ENCODE peak calls at places on chromosome 17, in four cellular contexts. One of them, this sample, is unnamed.

GRCh38 chr17:32491371-32492280 is 4.8 kb downstream of the CDK5R1 start:
- DNase-seq in WTC11: no peak
- DNase-seq in A549: no peak
- DNase-seq in HepG2: no peak
- DNase-seq in this sample: no peak

GRCh38 chr17:76278952-76279741 is 14.0 kb downstream of the UBALD2 start:
- DNase-seq in A549: peak; percentile 96
- DNase-seq in HepG2: peak; percentile 74
- DNase-seq in WTC11: peak; percentile 94
- DNase-seq in this sample: peak; percentile 70

GRCh38 chr17:265726-266125 is 84.3 kb upstream of the DOC2B start:
- DNase-seq in A549: no peak
- DNase-seq in HepG2: no peak
- DNase-seq in WTC11: no peak
- DNase-seq in this sample: no peak

GRCh38 chr17:83199500-83200201 is 120.2 kb downstream of the METRNL start:
- DNase-seq in HepG2: no peak
- DNase-seq in A549: no peak
- DNase-seq in WTC11: peak; percentile 2
- DNase-seq in this sample: no peak

GRCh38 chr17:32960815-32961214 is 30.8 kb upstream of the SPACA3 start:
- DNase-seq in HepG2: no peak
- DNase-seq in A549: no peak
- DNase-seq in WTC11: no peak
- DNase-seq in this sample: no peak

GRCh38 chr17:49365667-49366066 is 3.6 kb upstream of the ZNF652 start:
- DNase-seq in A549: peak; percentile 66
- DNase-seq in HepG2: peak; percentile 56
- DNase-seq in WTC11: peak; percentile 52
- DNase-seq in this sample: no peak

GRCh38 chr17:45144199-45145034 is 3.9 kb upstream of the HEXIM1 start:
- DNase-seq in WTC11: peak; percentile 56
- DNase-seq in HepG2: no peak
- DNase-seq in A549: no peak
- DNase-seq in this sample: no peak

GRCh38 chr17:44353656-44354331 is 8.7 kb downstream of the GRN start:
- DNase-seq in HepG2: no peak
- DNase-seq in WTC11: peak; percentile 54
- DNase-seq in A549: no peak
- DNase-seq in this sample: no peak

GRCh38 chr17:68491864-68492263 is 20.4 kb upstream of the PRKAR1A start:
- DNase-seq in WTC11: no peak
- DNase-seq in A549: no peak
- DNase-seq in HepG2: no peak
- DNase-seq in this sample: no peak

GRCh38 chr17:68489919-68490318 is 22.3 kb upstream of the PRKAR1A start:
- DNase-seq in WTC11: no peak
- DNase-seq in HepG2: no peak
- DNase-seq in A549: no peak
- DNase-seq in this sample: no peak

GRCh38 chr17:68495081-68495480 is 17.1 kb upstream of the PRKAR1A start:
- DNase-seq in HepG2: no peak
- DNase-seq in A549: no peak
- DNase-seq in WTC11: no peak
- DNase-seq in this sample: no peak

DNA sequence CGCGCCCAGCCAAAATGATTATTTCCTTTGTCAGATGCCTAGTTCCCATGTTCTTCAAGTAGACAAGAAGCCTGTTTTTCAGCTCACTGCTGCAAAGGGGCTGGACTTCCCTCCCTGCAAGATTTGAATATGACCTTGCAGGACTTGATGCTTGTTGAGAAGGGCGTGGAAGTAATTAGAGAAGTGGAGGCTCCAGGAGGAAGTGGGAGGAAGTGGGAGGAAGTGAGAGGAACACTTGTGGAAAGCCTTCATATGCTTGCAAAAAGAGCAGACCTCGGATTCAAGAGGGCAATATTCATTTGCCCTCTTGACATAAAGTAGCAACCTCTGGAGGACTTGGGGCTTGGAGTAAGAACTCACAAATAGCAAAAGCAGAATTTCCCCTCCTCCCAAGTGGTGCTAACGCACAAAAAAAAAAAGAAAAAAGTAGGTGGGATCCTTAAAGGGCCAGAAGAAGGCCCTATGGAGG is 20.8 kb upstream of the PRKAR1A start:
- DNase-seq in HepG2: no peak
- DNase-seq in WTC11: no peak
- DNase-seq in A549: no peak
- DNase-seq in this sample: no peak
- TF ChIP-seq JUN in HepG2: no peak
- TF ChIP-seq JUN in WTC11: no peak
- TF ChIP-seq JUN in A549: no peak
- TF ChIP-seq JUN in this sample: no peak

GRCh38 chr17:17682293-17682736 is 1.1 kb downstream of the RAI1 start:
- DNase-seq in HepG2: no peak
- DNase-seq in WTC11: no peak
- DNase-seq in A549: peak; percentile 50
- DNase-seq in this sample: peak; percentile 19
- TF ChIP-seq JUN in HepG2: no peak
- TF ChIP-seq JUN in WTC11: no peak
- TF ChIP-seq JUN in A549: no peak
- TF ChIP-seq JUN in this sample: no peak

DNA sequence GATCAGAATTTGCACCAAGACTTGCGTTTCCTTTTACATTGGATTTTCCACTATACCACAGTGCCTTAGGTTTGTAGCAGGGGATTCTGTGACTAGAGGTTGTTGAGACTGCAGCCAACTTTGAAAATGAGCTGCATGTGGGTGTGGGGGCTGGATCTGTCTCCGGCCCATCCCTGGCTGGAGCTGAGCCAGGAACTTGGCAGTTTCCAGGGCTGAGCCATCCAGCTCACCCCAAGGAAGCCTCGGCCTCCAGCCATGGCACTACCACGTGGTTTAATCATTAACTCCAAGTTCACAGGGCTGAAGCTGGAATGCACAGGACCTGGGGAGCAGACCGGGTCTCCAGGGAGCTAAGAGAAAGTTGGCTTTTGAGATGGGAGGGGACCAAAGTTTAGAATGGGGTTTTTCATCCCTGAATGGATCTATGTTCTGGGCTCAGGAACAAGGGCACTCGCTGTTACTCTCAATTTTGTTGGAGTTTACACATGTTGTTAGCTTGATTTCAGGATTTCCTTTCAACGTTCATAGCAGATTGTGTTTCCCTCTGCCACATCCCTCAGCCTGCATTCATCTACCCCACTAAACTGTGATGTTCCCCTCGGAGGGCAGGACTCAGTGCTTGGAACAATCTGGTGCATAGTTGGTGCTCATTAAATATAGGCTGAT is 42.3 kb upstream of the HNF1B start:
- DNase-seq in A549: peak; percentile 95
- DNase-seq in WTC11: no peak
- DNase-seq in HepG2: peak; percentile 86
- DNase-seq in this sample: no peak
- TF ChIP-seq JUN in A549: no peak
- TF ChIP-seq JUN in WTC11: no peak
- TF ChIP-seq JUN in HepG2: no peak
- TF ChIP-seq JUN in this sample: no peak

GRCh38 chr17:57954421-57955182 is 610 bp downstream of the CUEDC1 start:
- DNase-seq in HepG2: no peak
- DNase-seq in WTC11: peak; percentile 70
- DNase-seq in A549: peak; percentile 90
- DNase-seq in this sample: peak; percentile 34
- TF ChIP-seq JUN in HepG2: no peak
- TF ChIP-seq JUN in WTC11: no peak
- TF ChIP-seq JUN in A549: peak; percentile 56
- TF ChIP-seq JUN in this sample: no peak

DNA sequence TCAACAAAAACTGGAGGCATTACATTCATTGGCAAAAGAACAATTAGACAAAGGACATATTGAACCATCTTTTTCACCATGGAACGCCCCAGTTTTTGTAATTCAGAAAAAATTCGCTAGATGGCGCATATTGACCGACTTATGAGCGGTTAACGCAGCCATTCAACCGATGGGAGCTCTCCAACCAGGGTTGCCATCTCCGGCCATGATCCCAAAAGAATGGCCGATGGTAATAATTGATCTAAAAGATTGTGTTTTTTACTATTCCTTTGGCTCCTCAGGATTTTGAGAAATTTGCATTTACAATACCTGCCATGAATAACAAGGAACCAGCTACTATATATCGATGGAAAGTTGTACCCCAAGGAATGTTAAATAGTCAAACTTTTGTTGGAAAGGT is 21.4 kb downstream of the ALOX15B start:
- DNase-seq in A549: peak; percentile 87
- DNase-seq in HepG2: peak; percentile 65
- DNase-seq in WTC11: peak; percentile 60
- DNase-seq in this sample: peak; percentile 73
- TF ChIP-seq JUN in A549: no peak
- TF ChIP-seq JUN in HepG2: no peak
- TF ChIP-seq JUN in WTC11: no peak
- TF ChIP-seq JUN in this sample: no peak